ENCODE peak calls at places on chromosomes 1 and 21, in four cellular contexts. S is ovary, H is A549, M is stomach. T is an unnamed sample.

GRCh38 chr1:84031928-84032327 is 33.0 kb upstream of the TTLL7 start:
- DNase-seq in M (no peak), H (no peak), S (no peak), T (no peak)

GRCh38 chr1:220380885-220381284 is 108.6 kb upstream of the RAB3GAP2 start:
- DNase-seq in S (no peak), H (no peak), M (no peak), T (no peak)

GRCh38 chr1:208731976-208732821 is 488.0 kb upstream of the PLXNA2 start:
- DNase-seq in M (no peak), S (no peak), H (no peak), T (no peak)

GRCh38 chr1:38559180-38559874 is 300.2 kb downstream of the RRAGC start:
- DNase-seq in M (peak; percentile 65), S (no peak), H (no peak), T (no peak)

GRCh38 chr1:15953294-15953771 is 22.6 kb downstream of the ZBTB17 start:
- DNase-seq in S (no peak), M (no peak), H (no peak), T (no peak)

GRCh38 chr1:180277476-180278192 is 47.6 kb downstream of the LHX4 start:
- DNase-seq in H (no peak), M (no peak), S (no peak), T (no peak)

GRCh38 chr1:91572044-91572443 is 71.4 kb downstream of the CDC7 start:
- DNase-seq in M (no peak), H (no peak), S (no peak), T (peak; percentile 73)

GRCh38 chr1:119390499-119390898 is 21.9 kb downstream of the HAO2 start:
- DNase-seq in H (no peak), M (no peak), S (no peak), T (no peak)

GRCh38 chr1:74505133-74505532 is 7.3 kb downstream of the LRRC53 start:
- DNase-seq in M (no peak), S (no peak), H (peak; percentile 6), T (no peak)

GRCh38 chr1:111594128-111594693 is 25.4 kb upstream of the RAP1A start:
- DNase-seq in M (no peak), S (no peak), H (no peak), T (no peak)

GRCh38 chr1:7454052-7454815 is 316.9 kb upstream of the VAMP3 start:
- DNase-seq in H (peak; percentile 31), M (peak; percentile 47), S (no peak), T (no peak)

GRCh38 chr1:167973832-167974231 is 37.0 kb upstream of the MPC2 start:
- DNase-seq in M (no peak), S (no peak), H (no peak), T (no peak)

GRCh38 chr1:239240736-239241135 is 145.6 kb upstream of the CHRM3 start:
- DNase-seq in H (no peak), S (no peak), M (no peak), T (no peak)

GRCh38 chr1:207897188-207897587 is 13.7 kb downstream of the CD34 start:
- DNase-seq in S (no peak), H (no peak), M (no peak), T (no peak)

GRCh38 chr21:35382696-35383095 is 333.6 kb upstream of the RUNX1 start:
- DNase-seq in S (no peak), M (no peak), H (no peak), T (no peak)

GRCh38 chr1:115506523-115507255 is 135.1 kb upstream of the VANGL1 start:
- DNase-seq in S (no peak), H (no peak), M (no peak), T (no peak)

GRCh38 chr1:19430121-19431068 is 54.9 kb downstream of the CAPZB start:
- DNase-seq in M (peak; percentile 64), S (no peak), H (peak; percentile 34), T (no peak)

GRCh38 chr21:32256873-32257620 is 21.8 kb downstream of the MIS18A start:
- DNase-seq in S (peak; percentile 87), M (peak; percentile 61), H (peak; percentile 27), T (peak; percentile 90)

GRCh38 chr1:11053758-11054137 is 6.1 kb downstream of the SRM start:
- DNase-seq in M (no peak), H (no peak), S (no peak), T (no peak)

GRCh38 chr1:197902454-197903195 is at the start of gene C1orf53:
- DNase-seq in H (peak; percentile 91), S (peak; percentile 83), M (peak; percentile 89), T (peak; percentile 84)

DNA sequence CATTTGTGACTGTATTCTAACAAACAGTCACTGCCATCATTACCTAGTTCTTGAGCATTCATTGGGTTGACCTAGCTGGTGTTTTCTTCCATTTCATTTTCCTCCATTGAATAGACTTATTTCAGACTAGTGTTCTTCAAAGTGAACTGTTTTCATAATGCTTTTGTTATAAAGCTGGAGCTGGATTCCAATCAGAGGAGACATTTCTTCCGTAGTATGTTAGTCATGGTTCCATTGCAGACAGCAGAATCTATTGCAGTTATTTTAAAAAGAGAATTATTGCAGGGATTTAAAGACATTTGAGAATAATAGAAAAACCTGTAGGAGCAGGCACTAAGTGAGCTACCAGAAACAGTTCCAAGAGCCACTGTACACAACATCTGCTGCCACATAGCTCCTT is 50.0 kb downstream of the HHAT start:
- DNase-seq in H (no peak), S (no peak), M (no peak), T (no peak)
- TF ChIP-seq EP300 in H (no peak), S (no peak), M (no peak), T (no peak)

GRCh38 chr1:223713546-223714420 is 1.4 kb downstream of the CAPN2 start:
- DNase-seq in M (no peak), H (no peak), S (no peak), T (no peak)
- TF ChIP-seq POLR2A in M (no peak), H (no peak), S (no peak), T (no peak)

DNA sequence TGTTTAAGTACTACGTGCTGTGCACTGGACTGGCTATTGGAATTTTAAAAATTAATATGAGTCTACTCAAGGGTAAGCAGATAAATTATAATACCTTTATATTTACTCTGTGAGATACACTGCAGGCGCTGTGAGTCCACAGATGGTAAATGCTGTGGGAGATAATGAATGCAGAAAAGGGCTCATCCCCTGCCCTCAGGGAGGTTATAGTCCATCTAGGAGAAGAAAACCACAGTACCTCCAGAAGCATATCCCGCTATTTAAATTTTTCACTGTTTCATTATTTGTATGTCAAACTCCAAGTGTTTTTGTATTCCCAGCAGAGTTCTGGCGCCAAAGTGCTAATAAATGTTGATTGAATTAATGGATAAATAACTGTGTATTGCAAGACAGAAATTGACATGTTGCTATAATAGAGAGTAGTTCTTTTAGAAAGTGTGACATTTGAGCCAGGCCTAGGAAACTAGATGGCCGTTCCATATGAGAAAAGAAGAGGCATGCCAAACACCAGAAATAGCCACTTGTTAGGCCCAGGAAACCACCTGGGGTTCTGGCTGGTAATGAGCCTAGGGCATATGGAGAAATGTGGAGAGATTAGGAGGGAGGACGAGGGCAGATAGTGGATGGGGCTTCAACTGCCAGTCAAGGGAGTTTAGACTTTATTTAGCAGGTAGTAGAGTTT is 61.7 kb downstream of the LRRC8D start:
- DNase-seq in M (no peak), S (no peak), H (no peak), T (no peak)
- H3K4me3 ChIP-seq in M (no peak overlapping the region), S (no peak overlapping the region), H (no peak overlapping the region), T (no peak overlapping the region)

GRCh38 chr1:45521413-45522323 is at the start of gene PRDX1:
- DNase-seq in S (peak; percentile 98), M (peak; percentile 97), H (peak; percentile 95), T (peak; percentile 99)
- TF ChIP-seq EP300 in S (no peak), M (no peak), H (peak; percentile 17), T (no peak)

T was measured in suprapubic skin.